ENCODE peak calls at places on chromosomes 5 and 9, in four cellular contexts. X is brain microvascular endothelial cell, N is psoas muscle, W is mucosa of descending colon. B is an unnamed sample.

GRCh38 chr9:642014-642413 is 199.5 kb upstream of the DMRT1 start:
- DNase-seq in X (no peak), N (no peak), W (no peak), B (no peak)

GRCh38 chr9:23438299-23438907 is 387.6 kb downstream of the ELAVL2 start:
- DNase-seq in N (no peak), W (no peak), X (no peak), B (no peak)

GRCh38 chr9:135673941-135674340 is 10.8 kb downstream of the LCN9 start:
- DNase-seq in W (no peak), N (no peak), X (no peak), B (no peak)

GRCh38 chr9:36914212-36914577 is 119.9 kb downstream of the PAX5 start:
- DNase-seq in N (no peak), W (no peak), X (no peak), B (no peak)

GRCh38 chr5:61030163-61030482 is 85.1 kb downstream of the NDUFAF2 start:
- DNase-seq in X (no peak), W (no peak), N (no peak), B (no peak)

GRCh38 chr5:42035526-42035925 is 110.4 kb downstream of the FBXO4 start:
- DNase-seq in N (no peak), W (no peak), X (no peak), B (no peak)

GRCh38 chr5:168047043-168047668 is 244.3 kb upstream of the WWC1 start:
- DNase-seq in W (no peak), X (peak; percentile 11), N (no peak), B (peak; percentile 54)

GRCh38 chr5:132546108-132546507 is 2.8 kb upstream of the IL5 start:
- DNase-seq in W (no peak), X (no peak), N (no peak), B (no peak)

B was measured in MG63.